ENCODE peak calls at places on chromosomes 2 and 18, in seven cellular contexts. U, F, R, C, G, I and O are unnamed samples. For H3K27me3 and H3K4me1, the result is how much of the 10 kb centered on the place peaks cover.

GRCh38 chr2:219433666-219434467 is 776 bp upstream of the SPEG start:
- DNase-seq in R (no peak), I (peak), G (no peak), C (peak), U (no peak), F (peak), O (no peak)

GRCh38 chr2:203225423-203226039 is 13.3 kb upstream of the CYP20A1 start:
- DNase-seq in C (no peak), G (no peak), R (no peak), F (no peak), I (peak), U (peak), O (peak)

GRCh38 chr2:233458031-233458610 is 103.8 kb downstream of the DGKD start:
- DNase-seq in I (no peak), C (no peak), R (no peak), F (peak), G (no peak), U (no peak), O (no peak)

GRCh38 chr2:5990021-5990420 is 297.8 kb downstream of the SOX11 start:
- DNase-seq in G (no peak), C (no peak), R (no peak), U (no peak), F (no peak), I (no peak), O (no peak)

GRCh38 chr2:152432206-152432653 is 97.3 kb downstream of the FMNL2 start:
- DNase-seq in U (no peak), G (no peak), F (peak), R (no peak), C (peak), I (peak), O (peak)

GRCh38 chr18:51447351-51447896 is 249.9 kb upstream of the MEX3C start:
- DNase-seq in I (no peak), F (peak), C (no peak), U (peak), R (no peak), G (peak), O (no peak)

GRCh38 chr2:228545749-228546148 is 364.3 kb upstream of the SPHKAP start:
- DNase-seq in U (no peak), I (no peak), G (no peak), C (no peak), R (no peak), F (no peak), O (no peak)

GRCh38 chr2:175167076-175167791 is 769 bp downstream of the ATF2 start:
- DNase-seq in C (peak), F (peak), R (no peak), U (peak), G (peak), I (peak), O (no peak)

GRCh38 chr2:56229397-56230060 is 45.7 kb downstream of the CCDC85A start:
- DNase-seq in U (no peak), R (no peak), G (no peak), C (no peak), F (no peak), I (no peak), O (peak)

GRCh38 chr2:229407170-229407569 is 136.1 kb upstream of the PID1 start:
- DNase-seq in C (peak), U (peak), G (peak), R (peak), F (peak), I (peak), O (peak)

GRCh38 chr2:127060264-127060945 is 46.5 kb downstream of the BIN1 start:
- DNase-seq in I (no peak), G (no peak), U (no peak), F (no peak), R (no peak), C (no peak), O (no peak)

GRCh38 chr2:59288771-59289170 is 1047.6 kb upstream of the FANCL start:
- DNase-seq in I (no peak), R (no peak), C (no peak), F (no peak), U (no peak), G (no peak), O (no peak)

GRCh38 chr2:231385429-231385828 is 10.1 kb upstream of the B3GNT7 start:
- DNase-seq in U (no peak), G (no peak), C (no peak), R (no peak), F (no peak), I (no peak), O (no peak)

GRCh38 chr2:73827018-73827417 is 1.7 kb upstream of the STAMBP start:
- DNase-seq in C (no peak), R (no peak), G (no peak), U (peak), F (no peak), I (peak), O (peak)

GRCh38 chr2:26255735-26256384 is 11.1 kb downstream of the HADHB start:
- DNase-seq in G (no peak), I (no peak), F (no peak), C (no peak), R (no peak), U (no peak), O (no peak)

DNA sequence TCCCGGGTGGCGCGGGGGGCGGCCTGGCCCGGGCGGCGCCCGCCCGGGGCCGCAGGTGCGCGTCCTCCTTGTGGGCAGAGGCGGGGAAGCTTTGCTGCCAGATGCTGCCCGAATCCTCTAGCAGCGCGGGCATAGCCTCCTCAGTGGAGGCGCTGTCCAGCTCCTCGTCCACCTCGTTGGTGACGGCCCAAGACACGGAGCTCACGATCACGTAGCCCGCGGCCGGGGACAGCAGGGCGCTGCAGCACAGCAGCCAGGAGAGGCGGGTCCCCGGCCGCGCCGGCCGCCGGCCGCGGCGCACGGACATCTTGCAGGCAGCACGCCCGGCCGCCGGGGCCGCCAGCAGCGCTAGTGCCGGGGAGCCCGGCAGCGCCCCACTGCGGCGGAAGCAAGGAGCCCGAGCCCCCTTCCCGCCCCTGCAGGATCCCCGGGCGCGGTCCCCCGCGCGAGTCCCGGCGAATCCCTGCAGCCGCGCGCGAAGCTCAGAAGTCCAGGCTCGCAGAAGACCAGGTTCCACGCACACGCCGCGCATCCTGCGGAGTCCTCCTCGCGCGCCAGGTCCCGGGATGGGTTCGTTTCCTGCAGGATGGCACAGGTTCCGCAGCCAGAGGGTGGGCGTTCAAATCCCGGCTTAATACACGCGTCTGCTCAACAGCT is at the start of gene CREG2:
- DNase-seq in G (peak), C (no peak), R (peak), I (peak), F (peak), U (peak), O (peak)
- TF ChIP-seq CTCF in G (peak), C (no peak), R (peak), I (peak), F (peak), U (peak), O (peak)

GRCh38 chr2:27307545-27308358 is 493 bp downstream of the UCN start:
- DNase-seq in I (no peak), G (no peak), F (no peak), R (no peak), U (no peak), C (no peak), O (no peak)
- H3K27me3 ChIP-seq in I (under half), G (under half), F (under half), R (under half), U (under half), C (under half), O (under half)

GRCh38 chr2:200786423-200786822 is 25.3 kb upstream of the BZW1 start:
- DNase-seq in G (no peak), R (no peak), U (no peak), I (peak), F (no peak), C (no peak), O (peak)

GRCh38 chr2:200787351-200788128 is 24.2 kb upstream of the BZW1 start:
- DNase-seq in I (peak), G (no peak), F (no peak), R (no peak), C (no peak), U (peak), O (peak)

GRCh38 chr2:200788129-200788718 is 23.5 kb upstream of the BZW1 start:
- DNase-seq in C (no peak), F (no peak), G (no peak), R (no peak), I (peak), U (no peak), O (peak)

GRCh38 chr2:200784215-200784614 is 27.5 kb upstream of the BZW1 start:
- DNase-seq in C (no peak), U (no peak), G (no peak), I (no peak), R (no peak), F (no peak), O (no peak)

GRCh38 chr2:200786826-200787225 is 24.9 kb upstream of the BZW1 start:
- DNase-seq in G (no peak), R (no peak), C (no peak), U (peak), I (peak), F (no peak), O (peak)
- H3K4me1 ChIP-seq in G (under half), R (under half), C (under half), U (under half), I (under half), F (under half), O (under half)

GRCh38 chr2:143161982-143162837 is 33.0 kb downstream of the ARHGAP15 start:
- DNase-seq in U (peak), F (no peak), I (peak), C (no peak), R (no peak), G (no peak), O (peak)
- TF ChIP-seq CTCF in U (peak), F (peak), I (peak), C (no peak), R (peak), G (peak), O (peak)

GRCh38 chr2:104868081-104868806 is 14.3 kb downstream of the POU3F3 start:
- DNase-seq in F (no peak), C (no peak), U (no peak), R (no peak), G (no peak), I (no peak), O (no peak)
- H3K27me3 ChIP-seq in F (half or more), C (under half), U (half or more), R (half or more), G (half or more), I (under half), O (half or more)

GRCh38 chr2:42924436-42924897 is 132.1 kb upstream of the HAAO start:
- DNase-seq in F (no peak), I (no peak), C (peak), G (no peak), U (no peak), R (no peak), O (no peak)

GRCh38 chr2:42922790-42923631 is 130.6 kb upstream of the HAAO start:
- DNase-seq in C (peak), G (no peak), I (peak), R (no peak), U (peak), F (no peak), O (peak)

GRCh38 chr2:42925742-42926437 is 133.5 kb upstream of the HAAO start:
- DNase-seq in C (peak), I (no peak), R (peak), F (peak), U (no peak), G (no peak), O (no peak)

GRCh38 chr2:42922293-42922692 is 129.9 kb upstream of the HAAO start:
- DNase-seq in U (no peak), F (no peak), R (no peak), C (no peak), I (no peak), G (no peak), O (no peak)

GRCh38 chr2:42923632-42924425 is 131.4 kb upstream of the HAAO start:
- DNase-seq in C (no peak), U (no peak), G (no peak), R (no peak), I (no peak), F (no peak), O (no peak)
- H3K4me1 ChIP-seq in C (half or more), U (half or more), G (half or more), R (half or more), I (under half), F (half or more), O (under half)

GRCh38 chr2:102253753-102254150 is 57.6 kb upstream of the IL1RL1 start:
- DNase-seq in R (no peak), I (peak), U (no peak), F (no peak), C (no peak), G (no peak), O (no peak)
- TF ChIP-seq CTCF in R (peak), I (peak), U (peak), F (peak), C (no peak), G (peak), O (peak)

DNA sequence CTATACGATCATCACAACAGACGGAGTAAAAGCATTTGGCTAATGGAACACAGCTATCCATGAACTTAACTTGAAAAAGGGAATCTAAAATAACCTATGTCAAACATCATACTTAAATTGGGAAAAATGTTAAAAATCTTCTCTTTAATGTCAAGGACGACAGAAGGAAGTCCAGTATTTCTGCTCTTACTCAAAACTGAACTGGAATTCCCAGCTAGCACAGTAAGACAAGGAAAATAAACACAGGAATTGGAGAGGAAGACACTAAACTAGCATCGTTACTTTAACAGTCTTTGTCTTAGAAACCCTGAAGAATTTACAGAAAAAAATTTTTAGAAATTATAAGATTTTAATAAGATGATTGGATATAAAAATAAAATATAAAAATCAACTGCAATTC is 112.6 kb downstream of the HDAC4 start:
- DNase-seq in F (no peak), G (no peak), U (no peak), I (peak), C (no peak), R (no peak), O (no peak)
- H3K27me3 ChIP-seq in F (under half), G (under half), U (under half), I (under half), C (under half), R (under half), O (under half)

GRCh38 chr18:70075906-70076305 is 128.2 kb upstream of the CD226 start:
- DNase-seq in U (no peak), R (no peak), C (no peak), I (peak), F (no peak), G (no peak), O (no peak)
- H3K4me1 ChIP-seq in U (under half), R (under half), C (under half), I (under half), F (under half), G (under half), O (under half)